ENCODE peak calls at places on chromosomes 11 and 22, in six cellular contexts. One of them, this sample, is unnamed.

GRCh38 chr22:35959121-35959800 is 69.4 kb downstream of the RBFOX2 start:
- DNase-seq in iris pigment epithelial cell: no peak
- DNase-seq in activated T-cell treated with anti-CD3 and anti-CD28 coated beads, Interleukin-2, amount 50 U/mL, for 72 hours: no peak
- DNase-seq in body of pancreas: no peak
- DNase-seq in AG04450: no peak
- DNase-seq in C1 segment of cervical spinal cord: no peak
- DNase-seq in this sample: no peak

GRCh38 chr11:130909650-130910049 is 6.6 kb downstream of the SNX19 start:
- DNase-seq in iris pigment epithelial cell: peak
- DNase-seq in activated T-cell treated with anti-CD3 and anti-CD28 coated beads, Interleukin-2, amount 50 U/mL, for 72 hours: no peak
- DNase-seq in body of pancreas: no peak
- DNase-seq in AG04450: peak
- DNase-seq in C1 segment of cervical spinal cord: no peak
- DNase-seq in this sample: no peak

GRCh38 chr11:87097582-87097981 is 59.8 kb downstream of the TMEM135 start:
- DNase-seq in iris pigment epithelial cell: peak
- DNase-seq in activated T-cell treated with anti-CD3 and anti-CD28 coated beads, Interleukin-2, amount 50 U/mL, for 72 hours: peak
- DNase-seq in body of pancreas: peak
- DNase-seq in AG04450: peak
- DNase-seq in C1 segment of cervical spinal cord: no peak
- DNase-seq in this sample: peak

GRCh38 chr11:96145163-96145585 is 197.8 kb downstream of the MAML2 start:
- DNase-seq in iris pigment epithelial cell: peak
- DNase-seq in activated T-cell treated with anti-CD3 and anti-CD28 coated beads, Interleukin-2, amount 50 U/mL, for 72 hours: no peak
- DNase-seq in body of pancreas: no peak
- DNase-seq in AG04450: no peak
- DNase-seq in C1 segment of cervical spinal cord: no peak
- DNase-seq in this sample: no peak

GRCh38 chr11:96037267-96037990 is 113.5 kb upstream of the MTMR2 start:
- DNase-seq in iris pigment epithelial cell: no peak
- DNase-seq in activated T-cell treated with anti-CD3 and anti-CD28 coated beads, Interleukin-2, amount 50 U/mL, for 72 hours: no peak
- DNase-seq in body of pancreas: no peak
- DNase-seq in AG04450: no peak
- DNase-seq in C1 segment of cervical spinal cord: no peak
- DNase-seq in this sample: no peak

GRCh38 chr11:45024357-45024756 is 73.7 kb upstream of the TP53I11 start:
- DNase-seq in iris pigment epithelial cell: no peak
- DNase-seq in activated T-cell treated with anti-CD3 and anti-CD28 coated beads, Interleukin-2, amount 50 U/mL, for 72 hours: no peak
- DNase-seq in body of pancreas: no peak
- DNase-seq in AG04450: no peak
- DNase-seq in C1 segment of cervical spinal cord: no peak
- DNase-seq in this sample: no peak

GRCh38 chr22:47172771-47173534 is 410.5 kb downstream of the TBC1D22A start:
- DNase-seq in iris pigment epithelial cell: no peak
- DNase-seq in activated T-cell treated with anti-CD3 and anti-CD28 coated beads, Interleukin-2, amount 50 U/mL, for 72 hours: no peak
- DNase-seq in body of pancreas: peak
- DNase-seq in AG04450: no peak
- DNase-seq in C1 segment of cervical spinal cord: no peak
- DNase-seq in this sample: no peak

GRCh38 chr11:112182867-112183266 is 7.6 kb downstream of the BCO2 start:
- DNase-seq in iris pigment epithelial cell: no peak
- DNase-seq in activated T-cell treated with anti-CD3 and anti-CD28 coated beads, Interleukin-2, amount 50 U/mL, for 72 hours: no peak
- DNase-seq in body of pancreas: no peak
- DNase-seq in AG04450: no peak
- DNase-seq in C1 segment of cervical spinal cord: no peak
- DNase-seq in this sample: no peak

GRCh38 chr22:45042263-45042662 is 32.5 kb upstream of the PHF21B start:
- DNase-seq in iris pigment epithelial cell: no peak
- DNase-seq in activated T-cell treated with anti-CD3 and anti-CD28 coated beads, Interleukin-2, amount 50 U/mL, for 72 hours: no peak
- DNase-seq in body of pancreas: no peak
- DNase-seq in AG04450: no peak
- DNase-seq in C1 segment of cervical spinal cord: no peak
- DNase-seq in this sample: no peak

GRCh38 chr22:46848227-46848626 is 85.8 kb downstream of the TBC1D22A start:
- DNase-seq in iris pigment epithelial cell: peak
- DNase-seq in activated T-cell treated with anti-CD3 and anti-CD28 coated beads, Interleukin-2, amount 50 U/mL, for 72 hours: no peak
- DNase-seq in body of pancreas: no peak
- DNase-seq in AG04450: peak
- DNase-seq in C1 segment of cervical spinal cord: no peak
- DNase-seq in this sample: no peak

GRCh38 chr11:36948445-36949171 is 350.6 kb upstream of the RAG2 start:
- DNase-seq in iris pigment epithelial cell: no peak
- DNase-seq in activated T-cell treated with anti-CD3 and anti-CD28 coated beads, Interleukin-2, amount 50 U/mL, for 72 hours: no peak
- DNase-seq in body of pancreas: no peak
- DNase-seq in AG04450: no peak
- DNase-seq in C1 segment of cervical spinal cord: no peak
- DNase-seq in this sample: no peak

GRCh38 chr22:38348751-38349496 is 31.7 kb upstream of the CSNK1E start:
- DNase-seq in iris pigment epithelial cell: no peak
- DNase-seq in activated T-cell treated with anti-CD3 and anti-CD28 coated beads, Interleukin-2, amount 50 U/mL, for 72 hours: no peak
- DNase-seq in body of pancreas: no peak
- DNase-seq in AG04450: no peak
- DNase-seq in C1 segment of cervical spinal cord: no peak
- DNase-seq in this sample: no peak

GRCh38 chr22:19852177-19852781 is 2.4 kb downstream of the GNB1L start:
- DNase-seq in iris pigment epithelial cell: no peak
- DNase-seq in activated T-cell treated with anti-CD3 and anti-CD28 coated beads, Interleukin-2, amount 50 U/mL, for 72 hours: no peak
- DNase-seq in body of pancreas: peak
- DNase-seq in AG04450: no peak
- DNase-seq in C1 segment of cervical spinal cord: no peak
- DNase-seq in this sample: no peak